ENCODE peak calls at places on chromosomes 4 and X, in eight cellular contexts. U is stimulated activated CD8-positive, alpha-beta memory T cell treated with anti-CD3 and anti-CD28 coated beads, Interleukin-4, amount 100 ng/mL, for 24 hours; S is HT-29; R is left colon; A is effector CD4-positive, alpha-beta T cell; H is AG10803; O is transverse colon; G is head of caudate nucleus. J is an unnamed sample.

GRCh38 chrX:132592880-132593279 is 104.0 kb upstream of the MBNL3 start:
- DNase-seq in G (no peak), R (no peak), H (peak), S (peak), O (no peak), U (no peak), A (no peak), J (no peak)

GRCh38 chr4:20323991-20324390 is 72.3 kb downstream of the SLIT2 start:
- DNase-seq in U (no peak), A (no peak), G (no peak), O (no peak), S (no peak), H (no peak), R (no peak), J (peak)

GRCh38 chr4:36173923-36174322 is 70.4 kb downstream of the ARAP2 start:
- DNase-seq in G (no peak), H (no peak), A (no peak), O (no peak), U (no peak), R (no peak), S (no peak), J (no peak)

GRCh38 chrX:19740744-19741143 is 146.7 kb downstream of the SH3KBP1 start:
- DNase-seq in O (no peak), U (no peak), A (no peak), R (no peak), G (no peak), H (no peak), S (no peak), J (no peak)

GRCh38 chr4:20272411-20272872 is 20.7 kb downstream of the SLIT2 start:
- DNase-seq in O (no peak), G (no peak), U (no peak), H (peak), R (no peak), S (peak), A (no peak), J (no peak)

GRCh38 chrX:47683171-47684145 is 24.5 kb upstream of the UXT start:
- DNase-seq in U (no peak), S (no peak), O (no peak), A (no peak), H (no peak), G (no peak), R (no peak), J (no peak)

GRCh38 chr4:30821891-30822612 is 101.9 kb downstream of the PCDH7 start:
- DNase-seq in S (peak), H (no peak), G (no peak), A (no peak), R (no peak), O (no peak), U (no peak), J (no peak)

GRCh38 chr4:53654300-53654758 is 63.0 kb upstream of the LNX1 start:
- DNase-seq in S (no peak), U (no peak), G (no peak), A (no peak), H (peak), O (no peak), R (no peak), J (peak)

GRCh38 chr4:12846368-12846767 is 637.8 kb downstream of the RAB28 start:
- DNase-seq in A (no peak), R (no peak), O (no peak), S (no peak), H (no peak), U (no peak), G (no peak), J (peak)

GRCh38 chr4:99383833-99384392 is 31.4 kb upstream of the ADH1C start:
- DNase-seq in S (no peak), O (no peak), R (no peak), H (peak), U (no peak), A (no peak), G (no peak), J (peak)

GRCh38 chr4:1573830-1574459 is 110.2 kb downstream of the FAM53A start:
- DNase-seq in O (no peak), G (no peak), A (no peak), U (no peak), H (no peak), R (no peak), S (no peak), J (peak)

GRCh38 chrX:69618803-69619202 is 2.9 kb downstream of the EDA start:
- DNase-seq in H (peak), S (peak), A (no peak), G (no peak), O (peak), R (peak), U (no peak), J (peak)